ENCODE peak calls at places on chromosomes 6 and 20, in seven cellular contexts. E is body of pancreas, C is iPS DF 6.9, X is fibroblast of mammary gland, J is left lung, A is DND-41, P is transverse colon. W is an unnamed sample.

GRCh38 chr20:16472045-16472872 is 101.0 kb downstream of the KIF16B start:
- DNase-seq in E (peak), C (no peak), X (no peak), J (no peak), A (no peak), P (peak), W (no peak)

GRCh38 chr6:107957165-107957908 is 671 bp downstream of the SEC63 start:
- DNase-seq in E (peak), C (no peak), X (peak), J (peak), A (peak), P (peak), W (peak)

GRCh38 chr6:20433321-20433720 is 31.6 kb downstream of the E2F3 start:
- DNase-seq in E (no peak), C (no peak), X (no peak), J (no peak), A (no peak), P (no peak), W (no peak)

GRCh38 chr6:37507690-37508421 is 8.2 kb upstream of the CCDC167 start:
- DNase-seq in E (no peak), C (no peak), X (no peak), J (no peak), A (peak), P (peak), W (peak)

GRCh38 chr20:32470025-32470861 is 112.1 kb downstream of the ASXL1 start:
- DNase-seq in E (peak), C (no peak), X (peak), J (peak), A (peak), P (peak), W (no peak)

GRCh38 chr6:170128346-170128745 is 162.5 kb downstream of the DLL1 start:
- DNase-seq in E (no peak), C (no peak), X (no peak), J (no peak), A (no peak), P (no peak), W (no peak)

GRCh38 chr6:73521351-73522254 is 771 bp upstream of the EEF1A1 start:
- DNase-seq in E (peak), C (no peak), X (peak), J (peak), A (no peak), P (no peak), W (peak)

GRCh38 chr20:63188159-63188442 is 27.8 kb downstream of the YTHDF1 start:
- DNase-seq in E (no peak), C (no peak), X (no peak), J (peak), A (no peak), P (no peak), W (no peak)

GRCh38 chr20:25314497-25315417 is 66.9 kb downstream of the PYGB start:
- DNase-seq in E (peak), C (no peak), X (no peak), J (peak), A (no peak), P (peak), W (no peak)

GRCh38 chr6:34028691-34029360 is 117.1 kb downstream of the GRM4 start:
- DNase-seq in E (no peak), C (no peak), X (no peak), J (no peak), A (no peak), P (no peak), W (no peak)

GRCh38 chr6:16544006-16544405 is 217.3 kb downstream of the ATXN1 start:
- DNase-seq in E (no peak), C (no peak), X (peak), J (no peak), A (no peak), P (no peak), W (no peak)

GRCh38 chr6:147534116-147534865 is 25.8 kb downstream of the SAMD5 start:
- DNase-seq in E (no peak), C (no peak), X (no peak), J (no peak), A (no peak), P (no peak), W (no peak)

GRCh38 chr6:55953384-55953783 is 78.0 kb upstream of the BMP5 start:
- DNase-seq in E (no peak), C (no peak), X (peak), J (no peak), A (no peak), P (no peak), W (no peak)

GRCh38 chr6:135325624-135326424 is 144.7 kb downstream of the MYB start:
- DNase-seq in E (no peak), C (no peak), X (peak), J (no peak), A (no peak), P (no peak), W (no peak)

GRCh38 chr20:23245553-23246128 is 105.0 kb upstream of the NXT1 start:
- DNase-seq in E (peak), C (peak), X (peak), J (peak), A (peak), P (peak), W (peak)

GRCh38 chr6:116450769-116451740 is 10.1 kb upstream of the CALHM6 start:
- DNase-seq in E (no peak), C (no peak), X (no peak), J (peak), A (no peak), P (peak), W (no peak)

GRCh38 chr6:44022296-44022661 is 105.0 kb downstream of the MRPL14 start:
- DNase-seq in E (no peak), C (no peak), X (peak), J (no peak), A (no peak), P (no peak), W (no peak)

GRCh38 chr6:38508894-38509293 is 130.8 kb downstream of the BTBD9 start:
- DNase-seq in E (no peak), C (no peak), X (peak), J (no peak), A (no peak), P (no peak), W (no peak)

GRCh38 chr6:149454405-149454848 is 30.4 kb downstream of the ZC3H12D start:
- DNase-seq in E (peak), C (no peak), X (peak), J (peak), A (no peak), P (peak), W (no peak)

GRCh38 chr20:25033250-25033940 is 24.5 kb downstream of the ACSS1 start:
- DNase-seq in E (peak), C (no peak), X (no peak), J (no peak), A (no peak), P (no peak), W (no peak)

GRCh38 chr6:144467921-144468320 is 182.8 kb downstream of the UTRN start:
- DNase-seq in E (no peak), C (no peak), X (no peak), J (no peak), A (no peak), P (no peak), W (no peak)

GRCh38 chr6:41174610-41175009 is 11.7 kb upstream of the TREM2 start:
- DNase-seq in E (no peak), C (no peak), X (no peak), J (no peak), A (no peak), P (no peak), W (no peak)

GRCh38 chr6:34595332-34596090 is 39.4 kb upstream of the SPDEF start:
- DNase-seq in E (no peak), C (no peak), X (peak), J (no peak), A (no peak), P (no peak), W (no peak)

GRCh38 chr6:10884245-10884972 is 2.4 kb upstream of the SYCP2L start:
- DNase-seq in E (no peak), C (no peak), X (no peak), J (no peak), A (no peak), P (no peak), W (no peak)

GRCh38 chr20:21505161-21505809 is 8.6 kb downstream of the NKX2-2 start:
- DNase-seq in E (peak), C (no peak), X (peak), J (peak), A (peak), P (peak), W (peak)

GRCh38 chr20:51163996-51164600 is 141.2 kb upstream of the KCNG1 start:
- DNase-seq in E (no peak), C (no peak), X (no peak), J (no peak), A (no peak), P (no peak), W (no peak)

GRCh38 chr6:31851485-31851832 is 11.2 kb downstream of the NEU1 start:
- DNase-seq in E (no peak), C (no peak), X (no peak), J (no peak), A (no peak), P (no peak), W (no peak)

GRCh38 chr6:32436995-32437836 is 2.5 kb upstream of the HLA-DRA start:
- DNase-seq in E (no peak), C (no peak), X (peak), J (no peak), A (no peak), P (no peak), W (peak)

GRCh38 chr6:164150221-164150620 is 735.7 kb downstream of the QKI start:
- DNase-seq in E (no peak), C (no peak), X (no peak), J (no peak), A (no peak), P (no peak), W (no peak)

GRCh38 chr6:33677153-33677660 is 34.3 kb downstream of the UQCC2 start:
- DNase-seq in E (no peak), C (no peak), X (peak), J (no peak), A (no peak), P (no peak), W (no peak)

GRCh38 chr20:60206259-60206658 is 248.0 kb downstream of the CDH26 start:
- DNase-seq in E (no peak), C (peak), X (peak), J (no peak), A (peak), P (no peak), W (peak)

GRCh38 chr6:30882764-30883475 is 1.4 kb upstream of the DDR1 start:
- DNase-seq in E (peak), C (no peak), X (no peak), J (peak), A (no peak), P (peak), W (no peak)

GRCh38 chr6:56649053-56649769 is 6.5 kb upstream of the DST start:
- DNase-seq in E (no peak), C (no peak), X (peak), J (no peak), A (no peak), P (no peak), W (no peak)

GRCh38 chr6:115524821-115525220 is 535.9 kb downstream of the FRK start:
- DNase-seq in E (no peak), C (no peak), X (no peak), J (no peak), A (no peak), P (no peak), W (no peak)

DNA sequence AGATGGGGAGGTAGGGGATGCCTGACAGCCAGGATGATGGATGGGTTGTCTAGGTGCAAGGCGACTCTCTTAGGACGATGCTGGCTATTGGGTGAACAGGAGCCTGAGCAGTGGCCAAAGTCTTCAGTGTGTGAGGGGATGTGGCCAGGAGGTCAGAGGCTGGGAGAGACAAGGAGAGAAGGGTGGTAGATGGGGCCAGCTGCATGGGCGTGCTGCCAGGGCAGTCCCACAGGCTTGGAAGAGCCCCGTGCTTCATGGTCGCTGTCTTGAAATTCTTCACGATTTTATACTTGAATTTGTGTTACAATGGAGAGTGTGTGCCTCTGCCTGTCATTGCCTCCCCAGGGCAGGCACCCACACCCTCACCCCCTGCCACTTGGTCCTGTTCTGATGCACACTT is 120.5 kb downstream of the DHX35 start:
- DNase-seq in E (no peak), C (no peak), X (no peak), J (no peak), A (no peak), P (no peak), W (no peak)
- H3K4me3 ChIP-seq in E (no peak), C (no peak), X (no peak), J (no peak), A (no peak), P (no peak), W (no peak)

DNA sequence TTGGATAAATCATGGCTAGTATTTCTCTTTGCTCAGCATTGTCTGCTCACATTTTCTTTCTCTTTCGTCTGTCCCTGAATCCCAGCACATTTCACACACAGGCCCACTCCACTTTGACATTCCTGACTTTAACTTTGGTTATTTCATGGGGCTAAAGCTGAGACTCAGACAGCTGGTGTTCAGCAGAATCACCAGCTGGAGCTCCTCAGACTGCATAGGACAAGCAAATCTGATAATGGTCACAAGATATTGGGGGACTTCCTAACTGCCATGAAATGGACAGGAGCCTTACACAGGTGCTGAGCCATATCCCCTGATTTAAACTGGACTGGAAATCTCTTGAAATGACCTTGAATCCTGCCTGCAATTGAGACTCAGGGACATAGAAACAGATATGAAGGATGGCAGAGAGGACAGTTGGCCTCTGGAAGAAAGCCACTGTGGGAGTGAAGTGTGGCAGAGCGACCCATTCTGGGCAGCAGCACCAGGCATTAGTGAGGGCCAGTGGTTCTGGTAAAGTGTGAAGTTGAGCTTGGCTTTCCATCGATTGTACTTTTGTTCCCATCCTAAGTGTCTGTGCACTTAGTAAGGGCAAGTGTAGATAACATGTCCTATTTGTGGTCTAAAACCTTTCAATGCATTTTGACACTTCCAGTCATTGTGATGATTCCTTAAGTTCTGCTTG is 10.0 kb upstream of the IFNGR1 start:
- DNase-seq in E (no peak), C (no peak), X (no peak), J (no peak), A (no peak), P (no peak), W (no peak)
- H3K4me3 ChIP-seq in E (no peak), C (no peak), X (no peak), J (no peak), A (no peak), P (no peak), W (no peak)

GRCh38 chr6:91376686-91377085 is 789.8 kb upstream of the MAP3K7 start:
- DNase-seq in E (peak), C (no peak), X (no peak), J (peak), A (no peak), P (peak), W (no peak)
- H3K4me3 ChIP-seq in E (no peak), C (no peak), X (no peak), J (no peak), A (no peak), P (no peak), W (no peak)

DNA sequence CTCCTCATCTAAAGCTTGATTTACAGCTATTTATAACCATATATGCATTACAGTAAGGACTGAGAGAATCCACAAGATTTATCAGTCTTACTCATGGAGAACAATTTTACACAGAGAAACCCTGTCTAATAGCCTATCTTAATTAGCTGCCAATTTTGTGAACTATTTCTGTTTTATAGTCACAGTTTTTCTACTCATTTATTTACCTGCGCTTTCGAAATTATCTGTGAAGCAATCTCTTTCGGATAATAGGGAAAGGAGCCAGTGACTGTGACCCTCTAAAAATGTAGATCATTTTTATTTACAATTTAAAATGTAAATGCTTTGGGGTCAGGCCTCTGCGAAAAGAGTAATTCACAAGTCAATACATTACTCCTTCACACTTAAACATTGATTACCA is 98.1 kb downstream of the TSHZ2 start:
- DNase-seq in E (no peak), C (no peak), X (no peak), J (no peak), A (no peak), P (no peak), W (no peak)
- H3K4me3 ChIP-seq in E (no peak), C (no peak), X (no peak), J (no peak), A (no peak), P (no peak), W (no peak)